ENCODE peak calls at places on chromosomes 16 and 17, in eight cellular contexts. U, M, G, W, K, R, F and N are unnamed samples.

GRCh38 chr17:76565728-76566612 is 19.7 kb downstream of the ST6GALNAC2 start:
- DNase-seq in U (no peak), M (no peak), G (no peak), W (no peak), K (no peak), R (no peak), F (no peak), N (no peak)

GRCh38 chr16:48206594-48207242 is 37.4 kb upstream of the LONP2 start:
- DNase-seq in U (peak; percentile 69), M (peak; percentile 17), G (no peak), W (no peak), K (no peak), R (no peak), F (no peak), N (no peak)

GRCh38 chr17:76145231-76146052 is 4.4 kb upstream of the FOXJ1 start:
- DNase-seq in U (no peak), M (no peak), G (no peak), W (peak; percentile 47), K (no peak), R (no peak), F (no peak), N (no peak)

GRCh38 chr16:57284206-57284951 is at the start of gene PLLP:
- DNase-seq in U (no peak), M (no peak), G (no peak), W (peak; percentile 59), K (peak; percentile 74), R (no peak), F (peak; percentile 78), N (peak; percentile 77)

GRCh38 chr17:63700528-63701441 is 860 bp upstream of the LIMD2 start:
- DNase-seq in U (no peak), M (no peak), G (peak; percentile 46), W (peak; percentile 37), K (peak; percentile 27), R (no peak), F (peak; percentile 65), N (peak; percentile 68)

GRCh38 chr16:14358697-14359305 is 271.3 kb downstream of the PARN start:
- DNase-seq in U (no peak), M (no peak), G (no peak), W (no peak), K (no peak), R (no peak), F (no peak), N (no peak)

GRCh38 chr17:3024346-3024745 is 39.1 kb downstream of the OR1D5 start:
- DNase-seq in U (no peak), M (no peak), G (no peak), W (no peak), K (no peak), R (no peak), F (no peak), N (no peak)

GRCh38 chr16:75471723-75472634 is 7.5 kb upstream of the TMEM170A start:
- DNase-seq in U (peak; percentile 61), M (no peak), G (peak; percentile 55), W (peak; percentile 61), K (peak; percentile 59), R (no peak), F (peak; percentile 59), N (peak; percentile 46)

GRCh38 chr16:65314246-65315003 is 192.6 kb upstream of the CDH11 start:
- DNase-seq in U (no peak), M (no peak), G (no peak), W (no peak), K (no peak), R (no peak), F (no peak), N (no peak)

DNA sequence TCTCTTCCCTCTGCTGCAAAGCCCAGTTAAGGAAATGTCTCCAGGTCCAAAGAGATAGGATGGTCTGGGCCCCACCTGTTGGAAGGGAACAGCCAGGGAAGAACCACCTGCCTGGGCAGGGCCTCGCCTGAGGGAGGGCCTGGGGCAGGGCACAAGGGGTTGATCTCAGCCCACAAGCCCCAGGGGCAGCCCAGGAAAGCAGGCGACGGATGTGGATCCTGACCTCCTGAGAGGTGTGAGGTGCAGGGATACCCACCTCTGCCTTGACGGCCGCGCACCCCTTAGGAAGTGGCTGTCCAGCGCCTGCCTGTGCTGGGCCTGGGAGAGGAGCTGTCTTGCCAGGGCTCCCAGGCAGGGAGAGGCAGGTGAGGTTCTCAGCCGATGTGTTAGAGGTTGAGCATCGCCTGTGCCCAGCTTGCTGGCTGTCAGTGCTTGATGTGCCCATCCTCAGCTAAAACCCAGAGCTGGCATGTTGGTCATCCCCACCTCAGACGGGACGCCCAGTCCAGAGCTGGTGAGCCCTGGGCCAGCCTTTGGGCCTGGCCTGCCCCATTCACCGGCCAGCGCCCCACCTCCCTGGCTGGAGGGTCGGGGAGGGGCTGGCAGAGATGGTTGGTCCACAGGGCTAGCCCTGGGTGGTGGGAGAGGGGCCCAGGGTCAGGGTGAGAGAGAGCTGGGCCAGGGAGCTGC is 434 bp downstream of the CEMP1 start:
- DNase-seq in U (no peak), M (no peak), G (no peak), W (no peak), K (no peak), R (no peak), F (no peak), N (no peak)
- TF ChIP-seq POLR2AphosphoS5 in U (no peak), M (no peak), G (no peak), W (no peak), K (no peak), R (no peak), F (no peak), N (no peak)

GRCh38 chr16:85563031-85563430 is 50.1 kb upstream of the GSE1 start:
- DNase-seq in U (no peak), M (no peak), G (no peak), W (no peak), K (no peak), R (no peak), F (no peak), N (no peak)

GRCh38 chr16:85562102-85562786 is 50.9 kb upstream of the GSE1 start:
- DNase-seq in U (no peak), M (no peak), G (no peak), W (no peak), K (no peak), R (no peak), F (no peak), N (no peak)

GRCh38 chr16:85564277-85565051 is 48.7 kb upstream of the GSE1 start:
- DNase-seq in U (no peak), M (no peak), G (peak; percentile 58), W (peak; percentile 54), K (no peak), R (no peak), F (no peak), N (no peak)

GRCh38 chr16:85565340-85565739 is 47.8 kb upstream of the GSE1 start:
- DNase-seq in U (no peak), M (no peak), G (no peak), W (no peak), K (no peak), R (no peak), F (no peak), N (no peak)

DNA sequence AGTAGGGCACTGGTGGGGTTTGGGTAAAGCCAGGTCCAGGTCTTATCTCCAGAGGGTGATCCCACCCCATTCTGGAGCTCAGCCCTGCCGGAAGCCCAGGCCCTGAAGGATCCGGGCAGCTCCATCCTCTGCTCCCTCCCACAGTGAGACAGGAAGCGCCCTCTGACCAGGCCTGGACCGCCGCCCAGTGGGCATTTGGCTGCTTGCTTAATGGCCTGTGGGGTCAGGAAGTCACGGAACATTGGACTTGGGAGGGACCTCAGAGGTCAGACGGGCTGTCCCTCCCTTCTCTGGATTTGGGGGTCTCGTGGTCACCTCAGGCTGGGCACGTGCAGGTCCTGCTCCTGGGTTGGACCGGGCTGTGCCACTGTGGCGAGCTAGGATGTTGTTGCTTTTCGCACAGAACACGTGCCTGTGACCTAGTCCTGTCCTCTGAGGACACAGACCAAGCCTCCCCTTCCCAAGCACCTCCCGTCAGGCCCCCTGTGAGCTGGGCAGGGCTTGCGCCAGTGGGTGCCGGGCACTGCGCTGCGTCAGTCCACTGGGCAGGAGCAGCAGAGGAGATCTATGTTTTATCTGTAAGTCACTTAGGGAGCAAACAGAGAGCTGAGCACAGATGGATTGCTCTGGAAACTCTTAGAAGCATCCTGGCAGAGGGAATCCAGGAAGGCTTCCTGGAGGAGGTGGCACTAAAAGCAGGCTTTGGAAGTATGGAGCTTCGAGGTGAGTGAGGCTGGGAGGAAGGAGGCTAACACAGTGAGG is 49.4 kb upstream of the GSE1 start:
- DNase-seq in U (peak; percentile 78), M (no peak), G (no peak), W (peak; percentile 87), K (peak; percentile 85), R (no peak), F (no peak), N (no peak)
- TF ChIP-seq POLR2AphosphoS5 in U (no peak), M (no peak), G (no peak), W (no peak), K (no peak), R (no peak), F (no peak), N (no peak)

GRCh38 chr17:83099086-83099540 is 19.7 kb downstream of the METRNL start:
- DNase-seq in U (no peak), M (no peak), G (no peak), W (no peak), K (no peak), R (no peak), F (no peak), N (no peak)

GRCh38 chr17:83099570-83100181 is 20.3 kb downstream of the METRNL start:
- DNase-seq in U (no peak), M (no peak), G (no peak), W (peak; percentile 33), K (peak; percentile 66), R (no peak), F (no peak), N (no peak)

GRCh38 chr17:83096401-83097220 is 17.2 kb downstream of the METRNL start:
- DNase-seq in U (no peak), M (no peak), G (no peak), W (peak; percentile 61), K (peak; percentile 93), R (no peak), F (no peak), N (no peak)

GRCh38 chr17:83097831-83098230 is 18.4 kb downstream of the METRNL start:
- DNase-seq in U (no peak), M (no peak), G (no peak), W (no peak), K (no peak), R (no peak), F (no peak), N (no peak)

GRCh38 chr17:83098241-83099085 is 19.1 kb downstream of the METRNL start:
- DNase-seq in U (no peak), M (no peak), G (no peak), W (no peak), K (no peak), R (no peak), F (no peak), N (no peak)
- TF ChIP-seq POLR2AphosphoS5 in U (no peak), M (no peak), G (no peak), W (no peak), K (no peak), R (no peak), F (no peak), N (no peak)

DNA sequence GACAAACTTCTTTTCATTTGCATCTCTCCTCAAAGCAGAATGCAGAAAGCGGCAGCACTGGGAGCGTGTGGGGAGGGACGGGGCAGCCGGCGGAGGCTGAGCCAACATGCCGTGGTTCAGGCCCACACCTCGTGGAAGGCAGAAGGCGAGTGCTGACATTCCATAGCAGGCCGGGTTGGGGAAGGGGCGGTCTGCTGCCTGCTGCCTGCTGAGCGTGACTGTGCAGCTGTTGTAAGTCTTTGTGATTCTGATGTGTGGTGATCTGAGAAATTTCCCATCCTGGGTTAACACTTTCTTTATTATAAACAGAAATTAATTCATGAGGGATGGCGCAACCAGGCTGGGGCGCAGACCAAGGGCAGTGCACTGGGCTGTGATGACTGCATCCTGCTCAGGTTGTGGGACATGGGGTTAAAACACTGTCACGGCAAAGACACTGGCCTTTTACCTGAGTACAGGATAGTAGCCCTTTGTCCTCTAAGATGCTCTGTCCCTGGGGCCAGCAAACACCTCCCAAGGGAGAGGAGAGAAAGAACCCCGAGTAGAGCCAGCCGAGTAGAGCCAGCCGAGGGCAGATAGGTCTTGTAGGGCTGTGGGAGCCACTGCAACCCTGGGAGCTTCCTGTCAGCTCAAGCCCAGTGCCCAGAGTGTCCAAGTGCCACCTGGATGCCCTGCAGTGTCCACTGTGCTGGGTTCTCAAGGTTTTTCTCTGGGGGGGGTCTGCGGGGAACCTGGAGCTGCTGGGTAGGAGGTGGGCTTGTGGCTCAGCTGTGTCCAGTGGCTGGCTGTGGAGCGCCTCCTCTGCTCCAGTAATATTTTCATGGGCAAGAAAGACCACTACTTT is 8.8 kb upstream of the DNASE1 start:
- DNase-seq in U (no peak), M (peak; percentile 39), G (no peak), W (no peak), K (peak; percentile 17), R (no peak), F (no peak), N (no peak)
- TF ChIP-seq POLR2AphosphoS5 in U (no peak), M (peak; percentile 60), G (no peak), W (no peak), K (no peak), R (no peak), F (no peak), N (no peak)